ENCODE peak calls at places on chromosomes 12 and 14, in nine cellular contexts. Q, X, D, Y, R, T, A, W and V are unnamed samples.

GRCh38 chr14:21668377-21668776 is 5.2 kb downstream of the OR4E1 start:
- DNase-seq in Q (no peak), T (no peak), Y (no peak), R (no peak), D (no peak), X (no peak), W (no peak), A (no peak), V (no peak)

GRCh38 chr12:77493769-77494168 is 336.9 kb upstream of the NAV3 start:
- DNase-seq in A (no peak), W (no peak), D (no peak), X (no peak), Y (no peak), Q (no peak), T (no peak), R (no peak), V (no peak)

GRCh38 chr12:107660230-107660629 is 25.4 kb upstream of the PWP1 start:
- DNase-seq in A (no peak), X (no peak), Q (no peak), T (no peak), D (no peak), R (no peak), W (no peak), Y (no peak), V (no peak)

GRCh38 chr12:22494319-22494718 is 50.0 kb downstream of the C2CD5 start:
- DNase-seq in X (no peak), Q (no peak), Y (no peak), W (no peak), T (no peak), A (no peak), D (no peak), R (no peak), V (no peak)

GRCh38 chr12:4325984-4326383 is 5.0 kb downstream of the TIGAR start:
- DNase-seq in A (no peak), W (no peak), T (no peak), X (no peak), Q (no peak), Y (no peak), D (no peak), R (no peak), V (no peak)

GRCh38 chr12:93245543-93245942 is 132.2 kb upstream of the NUDT4 start:
- DNase-seq in D (no peak), T (peak), A (no peak), X (no peak), Y (no peak), W (no peak), R (peak), Q (no peak), V (no peak)

GRCh38 chr14:64421166-64421565 is 33.0 kb downstream of the MTHFD1 start:
- DNase-seq in Q (no peak), R (no peak), W (no peak), Y (no peak), A (no peak), D (no peak), T (no peak), X (no peak), V (no peak)

GRCh38 chr14:92513966-92514843 is 624 bp downstream of the RIN3 start:
- DNase-seq in D (peak), W (peak), Q (no peak), X (peak), R (peak), T (peak), A (no peak), Y (no peak), V (peak)

GRCh38 chr12:132482771-132483170 is 7.2 kb upstream of the FBRSL1 start:
- DNase-seq in R (no peak), A (no peak), D (no peak), X (no peak), Y (no peak), T (no peak), Q (no peak), W (no peak), V (no peak)

GRCh38 chr12:48917857-48918537 is 7.3 kb downstream of the FKBP11 start:
- DNase-seq in W (no peak), Y (no peak), A (no peak), X (no peak), R (no peak), D (no peak), Q (no peak), T (peak), V (no peak)

GRCh38 chr12:121325922-121326396 is 26.3 kb downstream of the ANAPC5 start:
- DNase-seq in Q (no peak), R (no peak), W (no peak), Y (no peak), T (no peak), X (no peak), D (no peak), A (no peak), V (no peak)

GRCh38 chr12:88035271-88035906 is 6.2 kb upstream of the C12orf50 start:
- DNase-seq in W (peak), X (peak), D (peak), R (peak), Q (peak), A (peak), T (peak), Y (peak), V (peak)

GRCh38 chr12:52645120-52645761 is 6.8 kb downstream of the KRT2 start:
- DNase-seq in Y (no peak), Q (no peak), A (no peak), D (no peak), T (peak), X (peak), R (no peak), W (no peak), V (no peak)

GRCh38 chr12:131218291-131219172 is 264.8 kb downstream of the ADGRD1 start:
- DNase-seq in R (no peak), W (peak), X (no peak), A (no peak), Q (peak), Y (no peak), D (no peak), T (no peak), V (no peak)

GRCh38 chr12:3036901-3037600 is 40.1 kb upstream of the TSPAN9 start:
- DNase-seq in D (no peak), Q (no peak), X (no peak), A (no peak), W (no peak), T (no peak), Y (no peak), R (no peak), V (no peak)

GRCh38 chr14:101504096-101504948 is 57.0 kb upstream of the DIO3 start:
- DNase-seq in X (peak), A (peak), Y (no peak), W (no peak), Q (peak), T (peak), R (no peak), D (no peak), V (no peak)

GRCh38 chr14:75539562-75540478 is 17.6 kb downstream of the BATF start:
- DNase-seq in D (no peak), T (no peak), Q (no peak), Y (no peak), A (no peak), X (no peak), W (peak), R (peak), V (no peak)

GRCh38 chr12:96889273-96889933 is 17.7 kb upstream of the NEDD1 start:
- DNase-seq in X (no peak), T (no peak), R (no peak), D (no peak), Y (no peak), Q (no peak), W (no peak), A (no peak), V (no peak)

GRCh38 chr12:124906606-124907261 is 7.7 kb downstream of the UBC start:
- DNase-seq in Y (no peak), T (peak), X (no peak), Q (peak), W (peak), A (peak), R (peak), D (peak), V (peak)

GRCh38 chr14:74239848-74240793 is 872 bp downstream of the VSX2 start:
- DNase-seq in W (peak), X (no peak), D (no peak), T (no peak), A (no peak), R (no peak), Y (no peak), Q (no peak), V (no peak)

GRCh38 chr12:119069029-119069731 is 87.8 kb downstream of the SRRM4 start:
- DNase-seq in R (no peak), D (no peak), W (peak), Y (no peak), Q (no peak), X (no peak), T (no peak), A (no peak), V (no peak)

GRCh38 chr14:69152181-69152943 is 557 bp downstream of the DCAF5 start:
- DNase-seq in T (peak), W (peak), R (peak), D (peak), Q (peak), A (no peak), Y (no peak), X (no peak), V (no peak)

GRCh38 chr12:116609715-116610114 is 50.5 kb downstream of the MAP1LC3B2 start:
- DNase-seq in X (no peak), D (peak), R (no peak), W (peak), Y (no peak), T (peak), Q (peak), A (no peak), V (no peak)

GRCh38 chr14:23694085-23694975 is 58.2 kb downstream of the DHRS2 start:
- DNase-seq in R (no peak), Q (peak), X (no peak), D (peak), T (no peak), W (peak), Y (no peak), A (no peak), V (peak)

GRCh38 chr14:50260511-50260910 is 29.1 kb upstream of the SOS2 start:
- DNase-seq in Y (no peak), A (no peak), W (peak), D (peak), Q (no peak), T (peak), R (peak), X (no peak), V (no peak)

GRCh38 chr14:62307844-62308243 is 545.6 kb downstream of the SNAPC1 start:
- DNase-seq in R (no peak), A (no peak), Y (no peak), Q (no peak), D (no peak), X (no peak), T (no peak), W (peak), V (no peak)

GRCh38 chr12:16008442-16008841 is 97.3 kb downstream of the DERA start:
- DNase-seq in X (no peak), Q (no peak), A (no peak), Y (no peak), W (no peak), D (no peak), R (no peak), T (no peak), V (no peak)

GRCh38 chr12:75414671-75415070 is 23.8 kb downstream of the GLIPR1L2 start:
- DNase-seq in W (no peak), X (no peak), A (no peak), Q (no peak), D (no peak), R (no peak), T (no peak), Y (no peak), V (no peak)

GRCh38 chr14:29220077-29220476 is 453.5 kb downstream of the FOXG1 start:
- DNase-seq in Y (peak), X (no peak), A (no peak), D (no peak), R (no peak), T (no peak), Q (peak), W (no peak), V (no peak)

GRCh38 chr12:75568387-75568786 is 57.0 kb upstream of the KRR1 start:
- DNase-seq in X (no peak), R (no peak), A (no peak), D (no peak), W (no peak), Q (no peak), T (no peak), Y (no peak), V (no peak)

GRCh38 chr12:57091633-57092528 is 3.0 kb downstream of the NAB2 start:
- DNase-seq in Q (no peak), W (no peak), Y (no peak), T (no peak), R (no peak), X (no peak), D (no peak), A (no peak), V (no peak)

GRCh38 chr12:93442411-93443340 is 929 bp upstream of the UBE2N start:
- DNase-seq in R (no peak), T (no peak), Q (no peak), X (no peak), A (no peak), Y (no peak), D (no peak), W (no peak), V (no peak)

GRCh38 chr12:70609739-70610491 is 27.3 kb downstream of the PTPRB start:
- DNase-seq in Y (no peak), X (no peak), A (peak), R (peak), W (peak), Q (peak), T (no peak), D (peak), V (peak)

GRCh38 chr12:30977124-30977523 is 50.6 kb downstream of the TSPAN11 start:
- DNase-seq in R (no peak), X (no peak), D (no peak), W (no peak), Q (no peak), Y (no peak), T (no peak), A (no peak), V (no peak)

GRCh38 chr12:100752841-100753240 is 41.7 kb upstream of the ANO4 start:
- DNase-seq in X (no peak), W (no peak), D (no peak), R (no peak), A (no peak), T (no peak), Y (no peak), Q (no peak), V (no peak)

GRCh38 chr14:53384536-53384935 is 231.4 kb upstream of the DDHD1 start:
- DNase-seq in Y (no peak), A (no peak), D (no peak), R (no peak), Q (no peak), X (no peak), W (no peak), T (no peak), V (no peak)